ENCODE peak calls at places on chromosomes 1 and 21, in four cellular contexts. T is foreskin fibroblast, M is GM03348, K is anterior cingulate cortex. S is an unnamed sample.

GRCh38 chr1:151461694-151462093 is 2.4 kb upstream of the POGZ start:
- DNase-seq in M (no peak), K (no peak), T (no peak), S (no peak)

GRCh38 chr1:110420023-110420662 is 12.6 kb upstream of the LAMTOR5 start:
- DNase-seq in T (no peak), K (no peak), M (no peak), S (no peak)

GRCh38 chr1:221865808-221866207 is 123.9 kb upstream of the DUSP10 start:
- DNase-seq in K (no peak), M (no peak), T (peak; percentile 90), S (no peak)

GRCh38 chr1:200659269-200659668 is 10.4 kb downstream of the DDX59 start:
- DNase-seq in M (peak; percentile 24), K (no peak), T (no peak), S (peak; percentile 45)

GRCh38 chr1:77347646-77348045 is 65.8 kb downstream of the AK5 start:
- DNase-seq in T (peak; percentile 88), M (peak; percentile 74), K (no peak), S (peak; percentile 89)

GRCh38 chr1:210332719-210333398 is 4.2 kb downstream of the HHAT start:
- DNase-seq in K (no peak), T (peak; percentile 18), M (no peak), S (no peak)

GRCh38 chr1:156386949-156387898 is 18.2 kb downstream of the RHBG start:
- DNase-seq in K (no peak), T (no peak), M (no peak), S (no peak)

GRCh38 chr1:32250893-32251716 is at the start of gene LCK:
- DNase-seq in T (no peak), M (no peak), K (no peak), S (no peak)

GRCh38 chr1:225700889-225701465 is 48.1 kb upstream of the ENAH start:
- DNase-seq in M (no peak), T (peak; percentile 25), K (no peak), S (peak; percentile 9)

GRCh38 chr1:167564592-167564991 is 11.0 kb upstream of the CREG1 start:
- DNase-seq in M (no peak), T (peak; percentile 14), K (no peak), S (no peak)

GRCh38 chr1:92408825-92409224 is 77.9 kb downstream of the GFI1 start:
- DNase-seq in K (no peak), T (peak; percentile 6), M (no peak), S (no peak)

GRCh38 chr1:228332797-228333738 is 73.6 kb downstream of the TRIM11 start:
- DNase-seq in T (no peak), K (no peak), M (no peak), S (no peak)

GRCh38 chr1:226607821-226608220 is 59.3 kb downstream of the STUM start:
- DNase-seq in K (no peak), T (no peak), M (no peak), S (no peak)

GRCh38 chr1:56183151-56183550 is 396.2 kb downstream of the PLPP3 start:
- DNase-seq in K (no peak), T (no peak), M (no peak), S (no peak)

GRCh38 chr21:33762798-33763572 is 120.7 kb downstream of the ITSN1 start:
- DNase-seq in M (peak; percentile 36), T (peak; percentile 52), K (no peak), S (no peak)

GRCh38 chr1:160085686-160086089 is 4.3 kb downstream of the KCNJ9 start:
- DNase-seq in K (peak; percentile 88), M (peak; percentile 91), T (peak; percentile 87), S (no peak)

GRCh38 chr1:81452693-81453344 is 347.9 kb upstream of the ADGRL2 start:
- DNase-seq in T (peak; percentile 21), K (no peak), M (no peak), S (no peak)

GRCh38 chr1:228273720-228274451 is 66.0 kb downstream of the OBSCN start:
- DNase-seq in T (no peak), M (no peak), K (no peak), S (no peak)

GRCh38 chr1:1268284-1268682 is 5.4 kb downstream of the UBE2J2 start:
- DNase-seq in K (no peak), M (no peak), T (no peak), S (no peak)

GRCh38 chr21:31182231-31183129 is 144.2 kb upstream of the KRTAP19-8 start:
- DNase-seq in K (no peak), M (no peak), T (no peak), S (no peak)

GRCh38 chr1:192809286-192810252 is 730 bp downstream of the RGS2 start:
- DNase-seq in K (peak; percentile 32), T (peak; percentile 77), M (peak; percentile 36), S (no peak)

S was measured in HS-5.